ENCODE peak calls at places on chromosome 7, in ten cellular contexts. O is AG09309, F is uterus, T is psoas muscle, U is A549, A is astrocyte, H is brain microvascular endothelial cell, J is head of caudate nucleus, Z is astrocyte of the hippocampus, N is cardiac fibroblast. D is an unnamed sample.

GRCh38 chr7:6306471-6306870 is 34.0 kb upstream of the CYTH3 start:
- DNase-seq in O (no peak), F (no peak), T (no peak), U (peak), A (peak), H (peak), J (no peak), Z (peak), N (peak), D (no peak)

GRCh38 chr7:150610193-150610592 is 22.0 kb downstream of the GIMAP6 start:
- DNase-seq in O (no peak), F (no peak), T (no peak), U (no peak), A (no peak), H (no peak), J (no peak), Z (no peak), N (no peak), D (no peak)

GRCh38 chr7:130734525-130735272 is 692 bp upstream of the KLF14 start:
- DNase-seq in O (no peak), F (no peak), T (no peak), U (no peak), A (no peak), H (no peak), J (no peak), Z (no peak), N (peak), D (no peak)

GRCh38 chr7:156368459-156368858 is 272.1 kb upstream of the RNF32 start:
- DNase-seq in O (no peak), F (no peak), T (no peak), U (no peak), A (no peak), H (no peak), J (no peak), Z (no peak), N (no peak), D (no peak)

GRCh38 chr7:129517931-129518330 is 15.6 kb downstream of the SMKR1 start:
- DNase-seq in O (no peak), F (no peak), T (no peak), U (no peak), A (no peak), H (no peak), J (no peak), Z (no peak), N (no peak), D (no peak)

GRCh38 chr7:132049462-132050304 is 493.3 kb upstream of the PODXL start:
- DNase-seq in O (no peak), F (no peak), T (no peak), U (peak), A (no peak), H (peak), J (no peak), Z (no peak), N (peak), D (no peak)

GRCh38 chr7:1531263-1531978 is 919 bp downstream of the MAFK start:
- DNase-seq in O (no peak), F (peak), T (peak), U (no peak), A (no peak), H (no peak), J (peak), Z (peak), N (no peak), D (no peak)

GRCh38 chr7:78673272-78673671 is 780.2 kb downstream of the MAGI2 start:
- DNase-seq in O (no peak), F (no peak), T (no peak), U (no peak), A (no peak), H (no peak), J (no peak), Z (no peak), N (no peak), D (no peak)

GRCh38 chr7:150388306-150388705 is 9.2 kb downstream of the ZNF775 start:
- DNase-seq in O (no peak), F (no peak), T (no peak), U (no peak), A (no peak), H (no peak), J (no peak), Z (no peak), N (no peak), D (no peak)

GRCh38 chr7:110774066-110774465 is 316.9 kb upstream of the LRRN3 start:
- DNase-seq in O (no peak), F (no peak), T (no peak), U (no peak), A (no peak), H (no peak), J (no peak), Z (no peak), N (no peak), D (no peak)

GRCh38 chr7:130144632-130145171 is 60.5 kb downstream of the TMEM209 start:
- DNase-seq in O (peak), F (no peak), T (no peak), U (peak), A (peak), H (peak), J (no peak), Z (peak), N (peak), D (no peak)

GRCh38 chr7:1325246-1325645 is 92.6 kb downstream of the UNCX start:
- DNase-seq in O (no peak), F (no peak), T (no peak), U (no peak), A (no peak), H (no peak), J (no peak), Z (no peak), N (no peak), D (no peak)

D was measured in cortex of kidney.